ENCODE peak calls at places on chromosomes 1 and 21, in eight cellular contexts. Z, L, J, R, G, W, N and M are unnamed samples.

GRCh38 chr1:22507582-22507981 is 55.7 kb upstream of the EPHA8 start:
- DNase-seq in Z (no peak), L (no peak), J (no peak), R (no peak), G (no peak), W (no peak), N (no peak), M (no peak)

GRCh38 chr1:19398309-19398760 is 86.2 kb downstream of the SLC66A1 start:
- DNase-seq in Z (no peak), L (peak), J (peak), R (no peak), G (peak), W (no peak), N (no peak), M (peak)

GRCh38 chr1:31664528-31664927 is 19.9 kb upstream of the PEF1 start:
- DNase-seq in Z (no peak), L (no peak), J (no peak), R (no peak), G (no peak), W (no peak), N (no peak), M (no peak)

GRCh38 chr1:96969656-96970163 is 248.1 kb downstream of the PTBP2 start:
- DNase-seq in Z (no peak), L (no peak), J (no peak), R (no peak), G (no peak), W (no peak), N (no peak), M (no peak)

GRCh38 chr1:47483651-47484050 is 45.8 kb downstream of the FOXD2 start:
- DNase-seq in Z (no peak), L (no peak), J (no peak), R (no peak), G (no peak), W (no peak), N (no peak), M (no peak)

GRCh38 chr1:85048296-85049064 is at the start of gene MCOLN3:
- DNase-seq in Z (no peak), L (peak), J (no peak), R (peak), G (no peak), W (no peak), N (peak), M (no peak)

GRCh38 chr1:239237912-239238311 is 148.5 kb upstream of the CHRM3 start:
- DNase-seq in Z (no peak), L (no peak), J (no peak), R (no peak), G (no peak), W (no peak), N (no peak), M (no peak)

GRCh38 chr1:116766616-116767469 is 12.6 kb downstream of the CD2 start:
- DNase-seq in Z (no peak), L (no peak), J (no peak), R (no peak), G (no peak), W (no peak), N (no peak), M (peak)

GRCh38 chr1:164787834-164788231 is 228.8 kb downstream of the PBX1 start:
- DNase-seq in Z (no peak), L (no peak), J (no peak), R (no peak), G (no peak), W (no peak), N (no peak), M (no peak)

GRCh38 chr21:34844924-34845238 is 176.1 kb downstream of the CLIC6 start:
- DNase-seq in Z (no peak), L (no peak), J (no peak), R (no peak), G (no peak), W (no peak), N (no peak), M (no peak)

GRCh38 chr1:216528816-216529215 is 105.6 kb upstream of the USH2A start:
- DNase-seq in Z (no peak), L (no peak), J (no peak), R (peak), G (no peak), W (no peak), N (no peak), M (no peak)

GRCh38 chr1:232385221-232385620 is 244.7 kb downstream of the SIPA1L2 start:
- DNase-seq in Z (peak), L (no peak), J (peak), R (no peak), G (peak), W (no peak), N (no peak), M (no peak)

GRCh38 chr1:94004924-94005323 is 95.7 kb upstream of the GCLM start:
- DNase-seq in Z (no peak), L (no peak), J (no peak), R (no peak), G (no peak), W (no peak), N (no peak), M (peak)

GRCh38 chr1:18480315-18481189 is at the start of gene KLHDC7A:
- DNase-seq in Z (no peak), L (no peak), J (no peak), R (peak), G (no peak), W (no peak), N (no peak), M (no peak)

GRCh38 chr1:153957744-153958110 is 685 bp downstream of the CRTC2 start:
- DNase-seq in Z (no peak), L (no peak), J (peak), R (peak), G (no peak), W (no peak), N (no peak), M (peak)

GRCh38 chr1:10904396-10905358 is 107.8 kb upstream of the TARDBP start:
- DNase-seq in Z (no peak), L (no peak), J (no peak), R (peak), G (no peak), W (no peak), N (no peak), M (no peak)

GRCh38 chr1:86854352-86854751 is 59.6 kb downstream of the SELENOF start:
- DNase-seq in Z (no peak), L (no peak), J (no peak), R (no peak), G (no peak), W (no peak), N (no peak), M (no peak)
- TF ChIP-seq CTCF in Z (no peak), L (no peak), J (no peak), R (no peak), G (no peak), W (no peak), N (no peak), M (no peak)

GRCh38 chr1:21048462-21048861 is 128.2 kb downstream of the EIF4G3 start:
- DNase-seq in Z (no peak), L (no peak), J (no peak), R (no peak), G (no peak), W (no peak), N (no peak), M (no peak)
- H3K4me3 ChIP-seq in Z (no peak), L (no peak), J (no peak), R (no peak), G (no peak), W (no peak), N (no peak), M (no peak)

DNA sequence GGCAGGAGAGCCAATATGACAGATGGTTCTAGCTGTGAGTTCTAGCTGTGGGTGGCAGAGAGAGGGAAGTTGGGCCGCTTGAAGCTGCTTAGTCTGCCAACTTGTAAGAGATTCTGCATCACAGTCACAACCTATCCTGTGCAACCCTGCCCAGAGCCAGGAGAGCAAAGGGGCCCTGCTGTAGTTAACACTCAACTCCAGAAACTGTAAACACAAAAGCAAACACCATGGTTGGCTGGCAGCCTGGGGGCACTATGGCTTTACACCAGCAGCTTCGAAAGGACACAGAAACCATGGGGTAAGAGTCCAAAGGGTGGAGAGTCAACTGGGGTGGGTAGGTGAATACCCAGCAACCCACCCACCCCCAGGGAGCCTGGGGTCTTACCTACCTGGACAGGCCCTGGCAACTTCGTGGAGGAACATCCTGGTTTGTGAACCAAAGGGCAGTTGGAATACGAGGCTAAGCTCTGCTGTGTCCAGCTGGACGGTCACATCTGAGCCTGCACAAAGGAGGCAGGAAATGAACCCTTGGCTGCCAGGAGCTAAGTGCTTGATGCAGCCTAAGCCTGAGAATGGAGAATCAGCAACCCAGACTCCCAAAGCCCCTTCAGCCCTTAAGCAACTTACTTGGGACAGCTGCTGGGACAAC is 6.4 kb downstream of the INPP5B start:
- DNase-seq in Z (no peak), L (no peak), J (no peak), R (peak), G (no peak), W (no peak), N (no peak), M (no peak)
- TF ChIP-seq CTCF in Z (no peak), L (no peak), J (no peak), R (no peak), G (no peak), W (no peak), N (no peak), M (no peak)

DNA sequence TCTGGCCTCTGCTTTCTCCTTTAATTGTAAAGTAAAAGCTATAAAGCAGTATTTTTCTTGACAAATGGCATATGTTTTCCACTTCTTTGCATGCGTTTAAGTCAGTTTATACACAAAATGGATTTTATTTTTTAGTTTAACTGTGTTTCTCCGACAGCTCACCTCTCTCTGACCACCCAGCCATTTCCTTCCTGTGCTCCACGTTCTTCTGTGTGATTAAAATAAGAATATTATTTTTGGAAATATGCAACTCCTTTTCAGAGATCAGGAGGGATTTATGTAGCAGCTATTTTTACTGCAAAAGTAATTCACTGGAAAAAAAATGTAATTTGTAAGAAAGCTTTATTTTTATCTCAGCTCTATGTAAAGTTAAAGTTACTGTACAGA is 18.0 kb downstream of the ETS2 start:
- DNase-seq in Z (no peak), L (no peak), J (no peak), R (no peak), G (no peak), W (no peak), N (no peak), M (no peak)
- H3K4me3 ChIP-seq in Z (no peak), L (no peak), J (no peak), R (no peak), G (no peak), W (no peak), N (no peak), M (no peak)

GRCh38 chr1:33721416-33721815 is 142.5 kb upstream of the HMGB4 start:
- DNase-seq in Z (no peak), L (no peak), J (no peak), R (no peak), G (no peak), W (no peak), N (no peak), M (no peak)
- TF ChIP-seq CTCF in Z (no peak), L (no peak), J (no peak), R (no peak), G (no peak), W (no peak), N (no peak), M (no peak)